ENCODE peak calls at places on chromosomes 6 and 20, in six cellular contexts. O is T-helper 2 cell; S is RKO; K is epithelial cell of proximal tubule; Y is activated CD4-positive, alpha-beta T cell treated with anti-CD3 and anti-CD28 coated beads, Interleukin-2, amount 10 ng/mL, durations not matched to agents 7 days and 5 days; V is NCI-H1105. U is an unnamed sample.

GRCh38 chr20:9397928-9398327 is 116.5 kb upstream of the LAMP5 start:
- DNase-seq in O (no peak), S (no peak), K (no peak), Y (no peak), V (no peak), U (no peak)

GRCh38 chr6:40482532-40482931 is 104.6 kb downstream of the LRFN2 start:
- DNase-seq in O (no peak), S (no peak), K (no peak), Y (peak; percentile 17), V (peak; percentile 10), U (no peak)

GRCh38 chr6:130995783-130996447 is 67.1 kb downstream of the EPB41L2 start:
- DNase-seq in O (no peak), S (no peak), K (no peak), Y (no peak), V (no peak), U (no peak)

GRCh38 chr6:122969999-122970398 is 26.0 kb upstream of the CLVS2 start:
- DNase-seq in O (no peak), S (no peak), K (no peak), Y (no peak), V (no peak), U (no peak)

GRCh38 chr6:165487950-165488349 is 175.1 kb downstream of the PDE10A start:
- DNase-seq in O (no peak), S (no peak), K (no peak), Y (no peak), V (no peak), U (no peak)

GRCh38 chr20:59258103-59258705 is 42.2 kb upstream of the EDN3 start:
- DNase-seq in O (no peak), S (no peak), K (no peak), Y (peak; percentile 36), V (no peak), U (peak; percentile 6)

GRCh38 chr20:45952861-45953260 is 18.4 kb downstream of the PCIF1 start:
- DNase-seq in O (no peak), S (no peak), K (no peak), Y (no peak), V (no peak), U (no peak)

GRCh38 chr6:158206740-158207451 is 38.7 kb downstream of the GTF2H5 start:
- DNase-seq in O (no peak), S (no peak), K (no peak), Y (no peak), V (no peak), U (no peak)

GRCh38 chr20:61956396-61957342 is 109.0 kb downstream of the TAF4 start:
- DNase-seq in O (no peak), S (no peak), K (no peak), Y (no peak), V (no peak), U (no peak)

GRCh38 chr6:107290491-107290890 is 168.9 kb downstream of the PDSS2 start:
- DNase-seq in O (no peak), S (no peak), K (no peak), Y (no peak), V (no peak), U (no peak)

GRCh38 chr20:8331740-8332412 is 199.8 kb downstream of the PLCB1 start:
- DNase-seq in O (no peak), S (peak; percentile 18), K (peak; percentile 44), Y (no peak), V (no peak), U (no peak)

GRCh38 chr6:151630387-151630786 is 136.6 kb downstream of the CCDC170 start:
- DNase-seq in O (no peak), S (no peak), K (no peak), Y (no peak), V (no peak), U (no peak)

GRCh38 chr6:147075326-147075840 is 128.8 kb upstream of the STXBP5 start:
- DNase-seq in O (no peak), S (no peak), K (no peak), Y (no peak), V (no peak), U (no peak)

GRCh38 chr6:165566088-165566828 is 96.8 kb downstream of the PDE10A start:
- DNase-seq in O (no peak), S (no peak), K (no peak), Y (no peak), V (no peak), U (no peak)

U was measured in CD4-positive, alpha-beta memory T cell.